ENCODE peak calls at places on chromosomes 4 and X, in four cellular contexts. B is activated CD4-positive, alpha-beta memory T cell treated with anti-CD3 and anti-CD28 coated beads, Interleukin-2, amount 10 ng/mL, durations not matched to agents 7 days and 5 days; K is iris pigment epithelial cell; I is COR-L47. J is an unnamed sample.

GRCh38 chrX:37754518-37754917 is 25.3 kb upstream of the CYBB start:
- DNase-seq in B (no peak), K (no peak), I (no peak), J (no peak)

GRCh38 chr4:145587088-145587487 is 32.1 kb upstream of the MMAA start:
- DNase-seq in B (no peak), K (no peak), I (no peak), J (no peak)

GRCh38 chr4:142121448-142121847 is 485.1 kb downstream of the IL15 start:
- DNase-seq in B (no peak), K (no peak), I (no peak), J (no peak)

GRCh38 chr4:25081866-25082471 is 51.2 kb upstream of the LGI2 start:
- DNase-seq in B (no peak), K (no peak), I (no peak), J (no peak)

GRCh38 chr4:108360857-108361820 is 192.4 kb upstream of the LEF1 start:
- DNase-seq in B (no peak), K (peak), I (no peak), J (no peak)

GRCh38 chr4:164446516-164446915 is 307.4 kb upstream of the SMIM31 start:
- DNase-seq in B (no peak), K (peak), I (no peak), J (no peak)

GRCh38 chr4:170009291-170009690 is 16.9 kb downstream of the MFAP3L start:
- DNase-seq in B (no peak), K (peak), I (no peak), J (no peak)

GRCh38 chr4:151142758-151143157 is 43.3 kb downstream of the RPS3A start:
- DNase-seq in B (no peak), K (no peak), I (no peak), J (no peak)

GRCh38 chr4:47383829-47384427 is 79.6 kb downstream of the COMMD8 start:
- DNase-seq in B (no peak), K (peak), I (peak), J (no peak)

GRCh38 chr4:42262701-42263490 is 110.4 kb upstream of the BEND4 start:
- DNase-seq in B (no peak), K (no peak), I (no peak), J (no peak)

GRCh38 chrX:5876984-5877655 is 351.5 kb downstream of the NLGN4X start:
- DNase-seq in B (no peak), K (no peak), I (peak), J (no peak)

GRCh38 chr4:108696160-108696559 is 45.8 kb downstream of the OSTC start:
- DNase-seq in B (no peak), K (no peak), I (no peak), J (no peak)

GRCh38 chr4:173529505-173530325 is at the start of gene HAND2:
- DNase-seq in B (no peak), K (peak), I (peak), J (no peak)

GRCh38 chr4:112145820-112146813 is 863 bp downstream of the FAM241A start:
- DNase-seq in B (peak), K (peak), I (peak), J (peak)

GRCh38 chr4:97646997-97647396 is 496.3 kb downstream of the STPG2 start:
- DNase-seq in B (no peak), K (peak), I (peak), J (no peak)

GRCh38 chr4:118265312-118266144 is 87.3 kb downstream of the PRSS12 start:
- DNase-seq in B (peak), K (peak), I (no peak), J (no peak)

GRCh38 chr4:158376441-158376840 is 145.2 kb upstream of the RXFP1 start:
- DNase-seq in B (no peak), K (no peak), I (no peak), J (no peak)

GRCh38 chrX:139178980-139179379 is 351.6 kb upstream of the F9 start:
- DNase-seq in B (no peak), K (no peak), I (no peak), J (no peak)

GRCh38 chr4:168751263-168752225 is 254.7 kb downstream of the PALLD start:
- DNase-seq in B (no peak), K (peak), I (no peak), J (no peak)

GRCh38 chr4:187770345-187770744 is 225.2 kb upstream of the ZFP42 start:
- DNase-seq in B (no peak), K (no peak), I (no peak), J (no peak)

GRCh38 chr4:104870495-104871228 is 276.0 kb upstream of the TET2 start:
- DNase-seq in B (no peak), K (no peak), I (no peak), J (no peak)

GRCh38 chrX:68901512-68901911 is 72.7 kb downstream of the EFNB1 start:
- DNase-seq in B (no peak), K (no peak), I (no peak), J (no peak)

GRCh38 chr4:72631296-72631695 is 62.3 kb upstream of the ADAMTS3 start:
- DNase-seq in B (no peak), K (peak), I (no peak), J (no peak)

GRCh38 chrX:106220177-106220576 is 52.1 kb downstream of the PWWP3B start:
- DNase-seq in B (no peak), K (no peak), I (no peak), J (no peak)

GRCh38 chrX:116194649-116195048 is 24.1 kb downstream of the AGTR2 start:
- DNase-seq in B (no peak), K (no peak), I (no peak), J (no peak)